ENCODE peak calls at places on chromosomes 11 and 22, in five cellular contexts. B is IMR-90, Y is lower lobe of right lung, L is colonic mucosa, P is HCT116. M is an unnamed sample.
A peak's percentile ranks its signal among the peaks of the same experiment; 100 is the strongest.

GRCh38 chr11:15836801-15837200 is 519.5 kb downstream of the SOX6 start:
- DNase-seq in P (no peak), Y (no peak), L (no peak), B (no peak), M (no peak)

GRCh38 chr11:35360059-35360530 is 59.3 kb downstream of the SLC1A2 start:
- DNase-seq in Y (no peak), L (no peak), B (no peak), P (no peak), M (no peak)

GRCh38 chr22:23504522-23504921 is 75.6 kb downstream of the IGLL1 start:
- DNase-seq in Y (peak; percentile 27), B (no peak), P (no peak), L (no peak), M (no peak)

GRCh38 chr11:96430668-96431067 is 40.9 kb downstream of the JRKL start:
- DNase-seq in P (no peak), B (no peak), Y (no peak), L (no peak), M (no peak)

GRCh38 chr11:90148900-90149299 is 14.4 kb downstream of the NAALAD2 start:
- DNase-seq in P (no peak), B (no peak), Y (no peak), L (no peak), M (no peak)

GRCh38 chr22:34760276-34761008 is 305.5 kb upstream of the ISX start:
- DNase-seq in B (no peak), P (no peak), L (no peak), Y (no peak), M (no peak)

GRCh38 chr11:68020575-68020974 is 9.9 kb upstream of the NDUFS8 start:
- DNase-seq in Y (peak; percentile 74), B (peak; percentile 35), L (no peak), P (no peak), M (no peak)

GRCh38 chr11:134150195-134150903 is 73.4 kb downstream of the NCAPD3 start:
- DNase-seq in P (no peak), B (no peak), L (no peak), Y (no peak), M (peak; percentile 60)

GRCh38 chr11:128458316-128458715 is 129.0 kb downstream of the ETS1 start:
- DNase-seq in L (no peak), Y (no peak), B (peak; percentile 97), P (no peak), M (no peak)

GRCh38 chr22:46336119-46337078 is 885 bp downstream of the TRMU start:
- DNase-seq in B (peak; percentile 8), L (peak; percentile 43), Y (peak; percentile 59), P (no peak), M (no peak)

GRCh38 chr11:18706330-18707243 is 8.0 kb downstream of the TMEM86A start:
- DNase-seq in Y (peak; percentile 67), B (no peak), P (no peak), L (peak; percentile 75), M (no peak)

GRCh38 chr11:100557830-100558611 is 129.1 kb upstream of the ARHGAP42 start:
- DNase-seq in L (no peak), Y (no peak), B (peak; percentile 63), P (no peak), M (no peak)

GRCh38 chr11:44456544-44457270 is 108.8 kb upstream of the CD82 start:
- DNase-seq in B (no peak), Y (no peak), L (no peak), P (peak; percentile 37), M (no peak)

GRCh38 chr11:70556884-70557741 is 158.8 kb downstream of the CTTN start:
- DNase-seq in L (peak; percentile 75), P (peak; percentile 89), B (no peak), Y (no peak), M (no peak)

GRCh38 chr11:2542406-2542805 is 97.6 kb downstream of the KCNQ1 start:
- DNase-seq in B (no peak), Y (no peak), P (no peak), L (no peak), M (no peak)

GRCh38 chr11:45470151-45471001 is 184.2 kb upstream of the SYT13 start:
- DNase-seq in B (no peak), L (no peak), Y (no peak), P (no peak), M (no peak)

GRCh38 chr22:46849101-46849500 is 86.7 kb downstream of the TBC1D22A start:
- DNase-seq in B (no peak), L (no peak), P (no peak), Y (no peak), M (peak; percentile 68)

GRCh38 chr11:75996523-75997272 is 181.7 kb downstream of the UVRAG start:
- DNase-seq in P (no peak), B (no peak), Y (no peak), L (no peak), M (no peak)

GRCh38 chr22:20740222-20740951 is 33.5 kb upstream of the SERPIND1 start:
- DNase-seq in Y (no peak), B (no peak), P (no peak), L (no peak), M (no peak)

GRCh38 chr11:115242982-115243381 is 261.2 kb downstream of the CADM1 start:
- DNase-seq in P (no peak), L (no peak), B (no peak), Y (no peak), M (no peak)

GRCh38 chr22:22099833-22100812 is 117.5 kb upstream of the TOP3B start:
- DNase-seq in B (peak; percentile 32), L (no peak), P (peak; percentile 35), Y (no peak), M (no peak)

GRCh38 chr22:22106855-22107254 is 124.3 kb upstream of the TOP3B start:
- DNase-seq in Y (no peak), P (no peak), L (no peak), B (no peak), M (no peak)

GRCh38 chr22:22105364-22105763 is 122.8 kb upstream of the TOP3B start:
- DNase-seq in P (no peak), L (no peak), B (no peak), Y (no peak), M (no peak)

GRCh38 chr22:22099194-22099486 is 116.6 kb upstream of the TOP3B start:
- DNase-seq in P (no peak), B (no peak), Y (no peak), L (no peak), M (no peak)

GRCh38 chr22:22103078-22103593 is 120.5 kb upstream of the TOP3B start:
- DNase-seq in P (peak; percentile 21), Y (no peak), L (no peak), B (no peak), M (peak; percentile 76)
- TF ChIP-seq CTCF in P (peak; percentile 71), Y (peak; percentile 20), L (peak; percentile 31), B (peak; percentile 23), M (peak; percentile 27)

GRCh38 chr11:124483422-124483821 is 37.9 kb upstream of the OR8B8 start:
- DNase-seq in Y (no peak), L (no peak), B (no peak), P (no peak), M (no peak)
- TF ChIP-seq CTCF in Y (no peak), L (no peak), B (no peak), P (peak; percentile 25), M (no peak)

GRCh38 chr11:108144615-108145014 is 23.2 kb downstream of the ACAT1 start:
- DNase-seq in L (no peak), Y (no peak), B (no peak), P (no peak), M (no peak)
- TF ChIP-seq CTCF in L (no peak), Y (no peak), B (no peak), P (no peak), M (no peak)

GRCh38 chr11:73308003-73308962 is at the start of gene ARHGEF17:
- DNase-seq in L (peak; percentile 68), B (peak; percentile 76), P (peak; percentile 34), Y (peak; percentile 79), M (no peak)

GRCh38 chr11:73306977-73307322 is 1.1 kb upstream of the ARHGEF17 start:
- DNase-seq in P (no peak), Y (no peak), B (no peak), L (peak; percentile 37), M (no peak)

GRCh38 chr11:73308963-73309960 is 1.2 kb downstream of the ARHGEF17 start:
- DNase-seq in L (peak; percentile 82), P (peak; percentile 55), B (peak; percentile 96), Y (peak; percentile 94), M (peak; percentile 96)

GRCh38 chr11:73307323-73308002 is 613 bp upstream of the ARHGEF17 start:
- DNase-seq in L (peak; percentile 99), P (peak; percentile 95), Y (peak; percentile 98), B (peak; percentile 98), M (peak; percentile 99)

GRCh38 chr11:73306069-73306468 is 2.0 kb upstream of the ARHGEF17 start:
- DNase-seq in B (no peak), P (no peak), Y (no peak), L (no peak), M (no peak)
- TF ChIP-seq CTCF in B (no peak), P (peak; percentile 5), Y (no peak), L (no peak), M (no peak)

DNA sequence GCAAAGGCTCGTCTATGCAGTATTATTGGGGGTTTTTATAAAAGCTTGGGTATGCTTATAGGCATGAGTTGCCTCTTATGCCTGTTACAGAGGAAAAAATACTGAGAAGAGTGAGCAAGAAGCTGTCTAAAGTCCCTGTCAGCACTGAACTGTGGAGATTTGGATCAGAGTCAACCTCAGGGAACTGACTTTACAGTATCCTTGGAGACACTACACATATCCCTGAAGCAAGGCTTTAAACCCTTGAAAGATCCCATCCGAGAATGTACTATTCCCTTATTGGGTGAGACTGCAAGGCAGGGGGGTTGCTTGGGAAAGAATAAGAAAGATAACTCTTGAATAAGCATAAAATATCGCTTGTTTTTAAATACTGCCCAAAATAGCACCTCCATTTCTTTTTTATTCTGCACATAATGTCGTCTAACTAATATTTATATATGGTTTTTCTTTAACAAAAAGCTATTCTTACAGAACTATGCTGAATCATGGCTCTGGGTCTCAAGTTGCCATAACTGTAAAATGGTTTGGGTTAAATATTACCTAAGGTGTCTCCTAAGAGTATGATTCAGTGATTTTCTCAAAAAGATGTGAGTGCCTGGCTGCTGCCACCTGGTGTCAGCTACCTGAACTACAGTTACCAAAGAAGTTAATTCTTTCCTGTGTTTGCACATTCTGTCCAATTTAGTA is 1062.8 kb downstream of the DLG2 start:
- DNase-seq in B (peak; percentile 44), P (peak; percentile 38), L (peak; percentile 64), Y (no peak), M (no peak)
- TF ChIP-seq CTCF in B (peak; percentile 74), P (peak; percentile 71), L (peak; percentile 75), Y (peak; percentile 79), M (peak; percentile 78)

GRCh38 chr22:30254307-30254706 is 7.7 kb upstream of the LIF start:
- DNase-seq in P (no peak), Y (no peak), B (no peak), L (no peak), M (no peak)
- TF ChIP-seq CTCF in P (no peak), Y (no peak), B (no peak), L (no peak), M (no peak)

DNA sequence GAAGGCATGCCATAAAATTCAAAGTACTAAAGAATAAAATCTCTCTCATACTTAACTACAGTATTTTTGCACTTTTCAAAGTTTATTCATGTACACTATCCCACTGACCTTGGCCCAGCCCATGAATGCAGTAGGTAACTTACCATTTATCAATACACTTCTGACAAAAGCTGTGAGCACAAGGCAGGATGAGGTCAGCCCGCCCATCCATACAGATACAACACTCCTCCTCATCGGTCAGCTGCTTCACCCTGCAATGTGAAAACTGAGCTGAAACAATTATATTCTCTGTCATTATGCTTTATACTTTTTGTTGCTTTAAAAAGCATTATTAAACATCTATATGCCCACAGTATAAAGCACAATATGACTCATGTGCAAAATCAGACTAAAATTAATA is 22.1 kb downstream of the RNF141 start:
- DNase-seq in Y (no peak), B (no peak), P (no peak), L (no peak), M (no peak)
- TF ChIP-seq CTCF in Y (no peak), B (no peak), P (no peak), L (no peak), M (no peak)

GRCh38 chr11:61580292-61580888 is 486 bp downstream of the SYT7 start:
- DNase-seq in B (no peak), Y (no peak), L (no peak), P (no peak), M (no peak)
- TF ChIP-seq CTCF in B (no peak), Y (peak; percentile 27), L (no peak), P (no peak), M (no peak)

M was measured in osteocyte.